ENCODE peak calls at places on chromosomes 12 and 14, in eight cellular contexts. J is skeletal muscle cell, V is left ventricle myocardium inferior, U is neural progenitor cell, A is right atrium auricular region, H is AG04450, W is fibroblast of lung, D is Peyer's patch. R is an unnamed sample.

GRCh38 chr14:35351497-35351896 is 53.1 kb downstream of the NFKBIA start:
- DNase-seq in V (no peak), W (no peak), A (no peak), U (no peak), J (no peak), D (no peak), H (no peak), R (no peak)

GRCh38 chr12:96197503-96198272 is 3.5 kb downstream of the ELK3 start:
- DNase-seq in J (peak; percentile 95), W (peak; percentile 97), U (no peak), H (peak; percentile 74), D (no peak), V (no peak), A (no peak), R (no peak)

GRCh38 chr12:32756476-32757158 is 920 bp upstream of the YARS2 start:
- DNase-seq in H (no peak), U (peak; percentile 40), A (no peak), W (no peak), J (no peak), D (no peak), V (no peak), R (no peak)

GRCh38 chr14:75222208-75222701 is 45.8 kb upstream of the TMED10 start:
- DNase-seq in A (peak; percentile 69), U (no peak), V (peak; percentile 18), D (peak; percentile 67), W (peak; percentile 94), J (peak; percentile 90), H (peak; percentile 33), R (no peak)

GRCh38 chr12:2170376-2170775 is 117.6 kb downstream of the CACNA1C start:
- DNase-seq in U (no peak), J (peak; percentile 51), D (peak; percentile 54), V (no peak), A (no peak), H (no peak), W (peak; percentile 74), R (no peak)

GRCh38 chr14:28020112-28020511 is 746.5 kb upstream of the FOXG1 start:
- DNase-seq in J (no peak), D (no peak), A (no peak), W (no peak), U (no peak), H (no peak), V (no peak), R (no peak)

GRCh38 chr12:79420146-79420618 is 270.6 kb downstream of the PAWR start:
- DNase-seq in H (peak; percentile 84), U (peak; percentile 47), W (peak; percentile 98), V (no peak), D (no peak), J (peak; percentile 83), A (no peak), R (no peak)

GRCh38 chr12:2264622-2265306 is 212.0 kb downstream of the CACNA1C start:
- DNase-seq in V (no peak), U (no peak), W (peak; percentile 99), A (no peak), H (peak; percentile 92), J (peak; percentile 93), D (no peak), R (no peak)

GRCh38 chr12:131088701-131089525 is 135.2 kb downstream of the ADGRD1 start:
- DNase-seq in U (no peak), H (no peak), D (peak; percentile 41), A (peak; percentile 54), J (no peak), W (no peak), V (no peak), R (no peak)

GRCh38 chr14:50031534-50032313 is 84.6 kb downstream of the VCPKMT start:
- DNase-seq in D (no peak), W (peak; percentile 65), U (no peak), V (no peak), H (no peak), J (no peak), A (no peak), R (no peak)

GRCh38 chr12:10153271-10154144 is 18.4 kb downstream of the OLR1 start:
- DNase-seq in J (peak; percentile 16), A (peak; percentile 83), H (no peak), V (peak; percentile 61), U (peak; percentile 88), D (peak; percentile 77), W (peak; percentile 65), R (peak; percentile 66)

GRCh38 chr14:24317141-24317927 is 6.0 kb downstream of the LTB4R start:
- DNase-seq in D (no peak), V (no peak), W (peak; percentile 23), A (no peak), H (no peak), J (no peak), U (no peak), R (no peak)

GRCh38 chr14:55399912-55400311 is 11.7 kb downstream of the ATG14 start:
- DNase-seq in A (no peak), J (peak; percentile 12), H (no peak), W (peak; percentile 22), D (no peak), V (no peak), U (no peak), R (no peak)

GRCh38 chr12:120136093-120136770 is 19.7 kb upstream of the RAB35 start:
- DNase-seq in V (no peak), H (no peak), W (no peak), A (no peak), D (no peak), J (no peak), U (no peak), R (no peak)

GRCh38 chr12:6745751-6746525 is 7.0 kb downstream of the MLF2 start:
- DNase-seq in W (no peak), D (peak; percentile 59), H (no peak), U (no peak), J (no peak), V (no peak), A (no peak), R (no peak)

GRCh38 chr14:98900236-98900635 is 371.8 kb downstream of the BCL11B start:
- DNase-seq in U (no peak), A (no peak), V (no peak), J (no peak), D (peak; percentile 39), W (no peak), H (no peak), R (no peak)

GRCh38 chr12:62813031-62813829 is 121.7 kb downstream of the PPM1H start:
- DNase-seq in V (peak; percentile 68), D (peak; percentile 80), U (peak; percentile 87), J (peak; percentile 23), W (peak; percentile 66), A (peak; percentile 65), H (peak; percentile 38), R (no peak)

GRCh38 chr12:103498990-103499389 is 3.2 kb upstream of the C12orf42 start:
- DNase-seq in D (no peak), V (no peak), J (no peak), W (no peak), U (no peak), A (no peak), H (no peak), R (no peak)

GRCh38 chr12:103494388-103494787 is 1.4 kb downstream of the C12orf42 start:
- DNase-seq in H (no peak), U (no peak), J (no peak), V (no peak), A (no peak), D (no peak), W (no peak), R (peak; percentile 21)

GRCh38 chr12:103495158-103495782 is 498 bp downstream of the C12orf42 start:
- DNase-seq in U (peak; percentile 89), J (no peak), D (peak; percentile 86), V (no peak), W (no peak), A (no peak), H (no peak), R (peak; percentile 71)

GRCh38 chr12:103493199-103493598 is 2.6 kb downstream of the C12orf42 start:
- DNase-seq in V (no peak), A (no peak), J (no peak), H (no peak), U (no peak), D (no peak), W (no peak), R (no peak)

GRCh38 chr12:103495783-103496456 is at the start of gene C12orf42:
- DNase-seq in V (no peak), U (peak; percentile 71), D (peak; percentile 68), J (no peak), A (no peak), H (no peak), W (no peak), R (no peak)
- H3K4me3 ChIP-seq in V (peak within 1 kb of the TSS; percentile 63), U (peak within 1 kb of the TSS; percentile 71), D (peak within 1 kb of the TSS; percentile 35), J (peak within 1 kb of the TSS; percentile 33), A (peak within 1 kb of the TSS; percentile 15), H (no peak within 1 kb of the TSS), W (no peak within 1 kb of the TSS), R (peak within 1 kb of the TSS; percentile 66)

GRCh38 chr14:73462815-73463214 is 4.5 kb upstream of the NUMB start:
- DNase-seq in J (no peak), A (peak; percentile 54), D (no peak), U (no peak), W (no peak), V (no peak), H (no peak), R (no peak)
- H3K4me3 ChIP-seq in J (peak overlapping the region; percentile 38), A (no peak overlapping the region), D (peak overlapping the region; percentile 6), U (no peak overlapping the region), W (peak overlapping the region; percentile 56), V (peak overlapping the region; percentile 27), H (peak overlapping the region; percentile 39), R (no peak overlapping the region)

GRCh38 chr12:53042607-53043454 is 7.0 kb upstream of the TNS2 start:
- DNase-seq in J (no peak), U (no peak), D (no peak), A (no peak), V (no peak), W (no peak), H (no peak), R (no peak)

GRCh38 chr12:53046655-53047220 is 3.1 kb upstream of the TNS2 start:
- DNase-seq in J (peak; percentile 79), H (peak; percentile 72), U (peak; percentile 72), V (peak; percentile 90), D (peak; percentile 90), A (peak; percentile 95), W (peak; percentile 92), R (peak; percentile 41)

GRCh38 chr12:53044052-53044581 is 5.7 kb upstream of the TNS2 start:
- DNase-seq in J (no peak), U (no peak), D (no peak), W (no peak), H (no peak), A (no peak), V (peak; percentile 48), R (no peak)

GRCh38 chr12:53045646-53046045 is 4.2 kb upstream of the TNS2 start:
- DNase-seq in D (peak; percentile 48), W (no peak), A (no peak), U (no peak), V (no peak), H (no peak), J (no peak), R (no peak)

GRCh38 chr12:53044896-53045571 is 4.8 kb upstream of the TNS2 start:
- DNase-seq in A (no peak), H (no peak), W (no peak), V (no peak), U (no peak), D (no peak), J (no peak), R (no peak)
- H3K4me3 ChIP-seq in A (peak overlapping the region; percentile 75), H (no peak overlapping the region), W (peak overlapping the region; percentile 76), V (peak overlapping the region; percentile 92), U (no peak overlapping the region), D (no peak overlapping the region), J (no peak overlapping the region), R (no peak overlapping the region)

DNA sequence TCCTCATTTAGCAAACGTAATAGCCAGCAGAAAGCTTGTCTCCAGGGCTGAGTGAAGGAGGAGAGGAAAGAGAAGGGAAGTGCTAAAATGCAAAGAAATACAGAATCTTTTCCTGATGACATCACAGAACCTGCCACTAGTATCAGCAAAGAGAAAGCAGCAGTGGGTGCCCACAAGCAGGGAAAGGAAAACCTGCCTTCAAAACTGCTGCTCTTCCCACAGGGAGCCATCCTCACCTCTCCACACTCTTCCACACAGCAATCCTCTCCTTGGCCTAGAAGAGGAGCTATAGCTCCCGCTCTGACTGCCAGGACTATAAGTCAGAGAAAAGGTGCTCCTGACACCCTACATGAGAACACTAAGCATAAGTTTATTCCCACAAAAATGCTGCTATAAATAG is 11.3 kb downstream of the MED13L start:
- DNase-seq in J (no peak), W (peak; percentile 61), D (no peak), U (peak; percentile 43), H (no peak), A (no peak), V (no peak), R (no peak)
- H3K4me3 ChIP-seq in J (no peak overlapping the region), W (no peak overlapping the region), D (no peak overlapping the region), U (no peak overlapping the region), H (no peak overlapping the region), A (no peak overlapping the region), V (no peak overlapping the region), R (no peak overlapping the region)

R was measured in CD4-positive, CD25-positive, alpha-beta regulatory T cell.